ENCODE peak calls at places on chromosomes 13 and 19, in five cellular contexts. One of them, this sample, is unnamed.

GRCh38 chr13:32159147-32159869 is 127.7 kb downstream of the FRY start:
- DNase-seq in neuronal stem cell: no peak
- DNase-seq in hepatocyte: no peak
- DNase-seq in MM.1S: no peak
- DNase-seq in IMR-90: peak; percentile 45
- DNase-seq in this sample: peak; percentile 49

GRCh38 chr19:2556221-2557092 is 80.5 kb downstream of the GADD45B start:
- DNase-seq in IMR-90: no peak
- DNase-seq in MM.1S: no peak
- DNase-seq in hepatocyte: no peak
- DNase-seq in neuronal stem cell: no peak
- DNase-seq in this sample: no peak

GRCh38 chr13:46717275-46717674 is 79.7 kb downstream of the ESD start:
- DNase-seq in IMR-90: no peak
- DNase-seq in neuronal stem cell: no peak
- DNase-seq in hepatocyte: no peak
- DNase-seq in MM.1S: no peak
- DNase-seq in this sample: no peak

GRCh38 chr19:17889609-17890214 is 18.0 kb downstream of the SLC5A5 start:
- DNase-seq in hepatocyte: peak; percentile 79
- DNase-seq in IMR-90: peak; percentile 37
- DNase-seq in MM.1S: no peak
- DNase-seq in neuronal stem cell: peak; percentile 67
- DNase-seq in this sample: peak; percentile 86

GRCh38 chr19:53812335-53812734 is 11.8 kb downstream of the NLRP12 start:
- DNase-seq in MM.1S: no peak
- DNase-seq in neuronal stem cell: no peak
- DNase-seq in hepatocyte: no peak
- DNase-seq in IMR-90: no peak
- DNase-seq in this sample: no peak

GRCh38 chr13:81487151-81487550 is 1146.2 kb upstream of the SPRY2 start:
- DNase-seq in MM.1S: peak; percentile 18
- DNase-seq in neuronal stem cell: peak; percentile 29
- DNase-seq in hepatocyte: peak; percentile 52
- DNase-seq in IMR-90: no peak
- DNase-seq in this sample: peak; percentile 68

GRCh38 chr13:25034173-25034572 is 61.8 kb upstream of the PABPC3 start:
- DNase-seq in neuronal stem cell: no peak
- DNase-seq in hepatocyte: no peak
- DNase-seq in MM.1S: no peak
- DNase-seq in IMR-90: no peak
- DNase-seq in this sample: no peak

GRCh38 chr19:45095496-45096413 is 2.8 kb downstream of the PPP1R37 start:
- DNase-seq in neuronal stem cell: no peak
- DNase-seq in MM.1S: no peak
- DNase-seq in IMR-90: no peak
- DNase-seq in hepatocyte: no peak
- DNase-seq in this sample: no peak

GRCh38 chr19:29680447-29680846 is 15.2 kb downstream of the PLEKHF1 start:
- DNase-seq in IMR-90: no peak
- DNase-seq in MM.1S: no peak
- DNase-seq in neuronal stem cell: no peak
- DNase-seq in hepatocyte: no peak
- DNase-seq in this sample: no peak

GRCh38 chr13:21436582-21436981 is 22.5 kb downstream of the ZDHHC20 start:
- DNase-seq in IMR-90: no peak
- DNase-seq in MM.1S: no peak
- DNase-seq in neuronal stem cell: no peak
- DNase-seq in hepatocyte: no peak
- DNase-seq in this sample: no peak
- H3K4me3 ChIP-seq in IMR-90: no peak overlapping the region
- H3K4me3 ChIP-seq in MM.1S: no peak overlapping the region
- H3K4me3 ChIP-seq in neuronal stem cell: no peak overlapping the region
- H3K4me3 ChIP-seq in hepatocyte: no peak overlapping the region
- H3K4me3 ChIP-seq in this sample: no peak overlapping the region

DNA sequence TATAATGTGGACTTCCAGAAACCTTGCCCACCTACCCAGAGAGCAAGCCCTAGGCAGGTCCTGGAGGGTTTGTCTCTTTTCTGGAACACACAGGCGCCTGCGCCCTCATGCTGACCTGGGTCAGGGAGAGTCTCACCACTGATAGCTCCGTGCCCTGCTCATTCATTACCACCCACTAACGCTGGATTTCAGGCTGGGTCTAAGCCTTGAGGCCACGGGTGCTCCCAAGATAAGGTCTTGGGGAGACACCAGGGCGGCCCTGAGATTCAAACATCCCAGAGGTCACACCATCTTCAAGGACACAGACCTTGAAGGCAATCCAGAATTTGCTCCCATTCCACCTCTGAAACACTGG is 5.1 kb downstream of the S1PR2 start:
- DNase-seq in neuronal stem cell: no peak
- DNase-seq in MM.1S: no peak
- DNase-seq in IMR-90: no peak
- DNase-seq in hepatocyte: no peak
- DNase-seq in this sample: no peak
- H3K4me1 ChIP-seq in neuronal stem cell: peaks cover 13% of the 10 kb centered on the region
- H3K4me1 ChIP-seq in MM.1S: peaks cover 50% of the 10 kb centered on the region
- H3K4me1 ChIP-seq in IMR-90: peaks cover 25% of the 10 kb centered on the region
- H3K4me1 ChIP-seq in hepatocyte: peaks cover 10% of the 10 kb centered on the region
- H3K4me1 ChIP-seq in this sample: no peaks in the 10 kb centered on the region

DNA sequence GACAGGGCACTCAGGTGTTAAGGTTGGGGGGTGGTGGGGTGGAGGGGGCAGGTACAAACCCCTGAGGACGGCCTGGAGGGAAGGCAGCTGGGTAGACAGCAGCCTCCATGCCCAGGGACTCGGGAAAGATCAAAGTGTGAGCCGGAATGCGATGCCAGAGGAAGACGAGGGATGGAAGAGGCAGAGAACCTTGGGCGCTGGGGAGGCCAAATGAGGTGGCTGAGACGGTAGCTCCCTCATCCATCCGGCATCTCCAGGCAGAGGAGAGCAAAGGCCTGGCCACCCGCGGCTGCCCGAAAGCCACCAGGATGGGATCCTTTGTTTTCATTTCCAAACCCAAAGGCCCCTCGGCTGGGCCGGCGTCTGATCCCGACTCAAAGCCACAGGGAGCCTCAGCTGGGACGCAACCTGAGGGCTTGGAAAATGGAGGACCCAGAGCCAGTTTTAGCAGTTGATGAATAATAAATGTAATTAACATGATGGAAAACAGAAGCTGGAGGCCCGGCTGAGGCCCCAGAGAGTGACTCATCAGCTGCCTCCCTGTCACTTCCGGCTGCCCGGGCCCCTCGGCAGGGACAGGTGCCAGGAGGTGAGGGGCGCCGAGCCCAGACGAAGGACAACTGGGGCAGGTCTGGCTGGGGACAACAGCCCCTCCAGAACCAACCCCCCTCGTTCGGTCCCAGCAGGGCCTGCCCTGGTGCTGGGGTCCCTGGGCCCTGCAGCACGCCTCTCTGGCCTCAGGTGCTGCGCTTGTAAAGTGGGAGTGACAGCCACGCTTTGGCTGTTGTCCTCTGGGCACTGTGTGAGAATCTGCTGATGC is 61.6 kb downstream of the CEBPG start:
- DNase-seq in IMR-90: peak; percentile 32
- DNase-seq in neuronal stem cell: no peak
- DNase-seq in hepatocyte: peak; percentile 55
- DNase-seq in MM.1S: no peak
- DNase-seq in this sample: no peak
- H3K4me3 ChIP-seq in IMR-90: no peak overlapping the region
- H3K4me3 ChIP-seq in neuronal stem cell: no peak overlapping the region
- H3K4me3 ChIP-seq in hepatocyte: no peak overlapping the region
- H3K4me3 ChIP-seq in MM.1S: no peak overlapping the region
- H3K4me3 ChIP-seq in this sample: no peak overlapping the region

DNA sequence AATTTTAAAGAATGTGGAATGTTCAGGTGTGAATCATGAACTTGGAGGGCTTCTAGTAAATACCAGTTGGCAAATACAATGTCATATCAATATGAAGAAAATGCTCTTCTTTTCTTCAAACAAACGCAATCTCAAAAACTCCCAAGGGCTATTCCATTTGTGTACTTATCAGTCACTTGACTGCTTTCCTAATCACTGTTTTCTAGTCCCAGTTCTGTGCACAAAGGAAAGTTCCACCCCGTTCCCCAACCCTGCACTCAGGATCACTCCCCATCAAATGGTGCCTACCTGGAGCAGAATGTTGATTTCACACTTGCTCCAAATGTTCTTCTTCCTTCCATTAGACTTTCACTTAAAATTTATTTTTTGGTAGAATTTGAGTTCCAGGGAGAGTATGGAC is 92.6 kb upstream of the RFC3 start:
- DNase-seq in IMR-90: no peak
- DNase-seq in MM.1S: no peak
- DNase-seq in neuronal stem cell: no peak
- DNase-seq in hepatocyte: no peak
- DNase-seq in this sample: no peak
- H3K4me1 ChIP-seq in IMR-90: peaks cover 6% of the 10 kb centered on the region
- H3K4me1 ChIP-seq in MM.1S: peaks cover 33% of the 10 kb centered on the region
- H3K4me1 ChIP-seq in neuronal stem cell: no peaks in the 10 kb centered on the region
- H3K4me1 ChIP-seq in hepatocyte: no peaks in the 10 kb centered on the region
- H3K4me1 ChIP-seq in this sample: peaks cover 24% of the 10 kb centered on the region

GRCh38 chr19:7905298-7905697 is 1.6 kb downstream of the MAP2K7 start:
- DNase-seq in neuronal stem cell: no peak
- DNase-seq in MM.1S: no peak
- DNase-seq in hepatocyte: no peak
- DNase-seq in IMR-90: no peak
- DNase-seq in this sample: no peak
- H3K4me3 ChIP-seq in neuronal stem cell: peak overlapping the region; percentile 97
- H3K4me3 ChIP-seq in MM.1S: peak overlapping the region; percentile 75
- H3K4me3 ChIP-seq in hepatocyte: peak overlapping the region; percentile 96
- H3K4me3 ChIP-seq in IMR-90: no peak overlapping the region
- H3K4me3 ChIP-seq in this sample: no peak overlapping the region

DNA sequence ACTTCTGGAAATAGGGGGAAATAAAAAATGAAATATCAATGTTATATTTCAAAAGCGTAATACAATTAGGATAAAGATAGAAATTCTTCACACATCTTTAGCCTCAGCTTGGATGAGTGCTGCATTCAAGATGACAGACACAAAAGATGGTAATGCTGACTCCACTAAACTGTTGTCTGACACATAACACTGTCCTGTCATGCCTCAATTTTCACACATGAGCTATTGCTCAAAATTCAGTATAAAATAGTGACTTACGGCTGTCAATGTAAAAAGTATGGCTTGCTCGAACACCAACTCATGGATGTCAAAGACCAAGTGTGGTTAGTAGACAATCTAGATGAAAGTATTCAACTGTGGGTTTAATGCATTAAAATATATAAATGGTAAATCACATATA is 94.5 kb downstream of the KLF12 start:
- DNase-seq in neuronal stem cell: no peak
- DNase-seq in IMR-90: no peak
- DNase-seq in hepatocyte: no peak
- DNase-seq in MM.1S: no peak
- DNase-seq in this sample: no peak
- H3K4me1 ChIP-seq in neuronal stem cell: no peaks in the 10 kb centered on the region
- H3K4me1 ChIP-seq in IMR-90: peaks cover 2% of the 10 kb centered on the region
- H3K4me1 ChIP-seq in hepatocyte: no peaks in the 10 kb centered on the region
- H3K4me1 ChIP-seq in MM.1S: no peaks in the 10 kb centered on the region
- H3K4me1 ChIP-seq in this sample: peaks cover 11% of the 10 kb centered on the region